ENCODE peak calls at places on chromosomes 6 and 20, in five cellular contexts. E is iPS DF 6.9; W is esophagus muscularis mucosa; D is amniotic stem cell; P is activated naive CD4-positive, alpha-beta T cell treated with anti-CD3 and anti-CD28 coated beads, Interleukin-2, amount 10 ng/mL, durations not matched to agents 7 days and 5 days. Q is an unnamed sample.

GRCh38 chr6:34745277-34746103 is 11.8 kb upstream of the SNRPC start:
- DNase-seq in E (no peak), W (no peak), D (no peak), P (no peak), Q (no peak)

GRCh38 chr6:46051962-46052361 is 36.3 kb upstream of the CLIC5 start:
- DNase-seq in E (no peak), W (peak; percentile 47), D (no peak), P (no peak), Q (no peak)

GRCh38 chr6:3876131-3876530 is 27.0 kb downstream of the FAM50B start:
- DNase-seq in E (no peak), W (no peak), D (no peak), P (no peak), Q (no peak)

GRCh38 chr6:52499681-52500239 is 77.1 kb downstream of the TRAM2 start:
- DNase-seq in E (no peak), W (no peak), D (no peak), P (no peak), Q (no peak)

GRCh38 chr6:37134622-37135191 is 35.2 kb upstream of the PIM1 start:
- DNase-seq in E (no peak), W (no peak), D (peak; percentile 72), P (no peak), Q (no peak)

GRCh38 chr20:4775322-4776078 is 53.8 kb downstream of the PRND start:
- DNase-seq in E (no peak), W (no peak), D (no peak), P (no peak), Q (no peak)

GRCh38 chr20:25686081-25687077 is 10.3 kb downstream of the ZNF337 start:
- DNase-seq in E (no peak), W (peak; percentile 74), D (no peak), P (no peak), Q (peak; percentile 33)

GRCh38 chr6:28941681-28942448 is 18.1 kb upstream of the TRIM27 start:
- DNase-seq in E (no peak), W (no peak), D (peak; percentile 31), P (no peak), Q (peak; percentile 61)

GRCh38 chr20:22353586-22353985 is 230.8 kb downstream of the FOXA2 start:
- DNase-seq in E (no peak), W (peak; percentile 64), D (no peak), P (no peak), Q (no peak)

GRCh38 chr6:14129572-14129971 is 12.0 kb downstream of the CD83 start:
- DNase-seq in E (peak; percentile 31), W (no peak), D (peak; percentile 6), P (peak; percentile 59), Q (peak; percentile 82)

GRCh38 chr6:45589367-45589766 is 211.6 kb upstream of the SUPT3H start:
- DNase-seq in E (no peak), W (no peak), D (no peak), P (no peak), Q (no peak)

GRCh38 chr20:56558968-56559367 is 25.9 kb downstream of the FAM209B start:
- DNase-seq in E (no peak), W (no peak), D (no peak), P (no peak), Q (no peak)

GRCh38 chr20:21808863-21809664 is 103.6 kb downstream of the PAX1 start:
- DNase-seq in E (peak; percentile 54), W (no peak), D (no peak), P (peak; percentile 47), Q (no peak)

GRCh38 chr6:46888578-46888977 is 33.2 kb downstream of the ADGRF5 start:
- DNase-seq in E (no peak), W (no peak), D (no peak), P (no peak), Q (no peak)

GRCh38 chr20:44858959-44859358 is 26.5 kb upstream of the YWHAB start:
- DNase-seq in E (no peak), W (peak; percentile 57), D (no peak), P (no peak), Q (no peak)

GRCh38 chr20:25274481-25274880 is 26.6 kb downstream of the PYGB start:
- DNase-seq in E (no peak), W (no peak), D (no peak), P (peak; percentile 18), Q (no peak)

GRCh38 chr6:72553531-72554202 is 68.2 kb upstream of the KCNQ5 start:
- DNase-seq in E (no peak), W (no peak), D (peak; percentile 71), P (no peak), Q (no peak)

GRCh38 chr6:84667252-84668213 is 96.9 kb downstream of the TBX18 start:
- DNase-seq in E (no peak), W (no peak), D (no peak), P (no peak), Q (no peak)

GRCh38 chr6:108732101-108732870 is 115.9 kb upstream of the ARMC2 start:
- DNase-seq in E (no peak), W (no peak), D (no peak), P (no peak), Q (no peak)

GRCh38 chr6:3410385-3411360 is 46.2 kb downstream of the SLC22A23 start:
- DNase-seq in E (peak; percentile 80), W (no peak), D (peak; percentile 62), P (peak; percentile 76), Q (peak; percentile 87)

GRCh38 chr6:134177236-134177635 is 124.8 kb upstream of the SLC2A12 start:
- DNase-seq in E (no peak), W (peak; percentile 84), D (no peak), P (no peak), Q (no peak)

GRCh38 chr6:145960918-145961604 is 3.1 kb downstream of the SHPRH start:
- DNase-seq in E (no peak), W (no peak), D (no peak), P (no peak), Q (no peak)

GRCh38 chr6:45663181-45664180 is 285.7 kb upstream of the SUPT3H start:
- DNase-seq in E (no peak), W (no peak), D (no peak), P (peak; percentile 68), Q (peak; percentile 53)

GRCh38 chr20:10434467-10434831 is 427 bp upstream of the MKKS start:
- DNase-seq in E (peak; percentile 97), W (peak; percentile 98), D (peak; percentile 95), P (peak; percentile 83), Q (peak; percentile 84)

GRCh38 chr6:91509039-91509438 is 922.2 kb upstream of the MAP3K7 start:
- DNase-seq in E (no peak), W (no peak), D (no peak), P (no peak), Q (no peak)

GRCh38 chr6:138227316-138227781 is 9.1 kb upstream of the PBOV1 start:
- DNase-seq in E (no peak), W (no peak), D (no peak), P (no peak), Q (no peak)

Q was measured in D341Med.